ENCODE peak calls at places on chromosomes 4 and X, in six cellular contexts. C is HCT116, U is Karpas-422, D is MM.1S, E is GM23248, P is SK-N-SH. J is an unnamed sample. For H3K27me3, H3K4me1 and H3K9me2, the result is how much of the 10 kb centered on the place peaks cover.

GRCh38 chrX:152735860-152736511 is 2.4 kb downstream of the MAGEA12 start:
- DNase-seq in C (no peak), U (no peak), D (peak), E (no peak), P (no peak), J (no peak)

GRCh38 chr4:10587697-10588096 is 96.9 kb downstream of the CLNK start:
- DNase-seq in C (no peak), U (no peak), D (no peak), E (no peak), P (no peak), J (no peak)

GRCh38 chrX:12956704-12957541 is 18.0 kb upstream of the TMSB4X start:
- DNase-seq in C (peak), U (peak), D (peak), E (peak), P (peak), J (peak)

GRCh38 chrX:80807606-80808159 is 2.0 kb downstream of the BRWD3 start:
- DNase-seq in C (no peak), U (no peak), D (peak), E (peak), P (peak), J (no peak)

GRCh38 chr4:138919094-138919936 is 96.3 kb upstream of the NOCT start:
- DNase-seq in C (peak), U (peak), D (peak), E (peak), P (peak), J (peak)

GRCh38 chrX:120462370-120462769 is 6.7 kb downstream of the LAMP2 start:
- DNase-seq in C (no peak), U (peak), D (no peak), E (no peak), P (no peak), J (no peak)

GRCh38 chrX:14718403-14718802 is 154.5 kb downstream of the FANCB start:
- DNase-seq in C (no peak), U (no peak), D (no peak), E (peak), P (no peak), J (no peak)

GRCh38 chrX:115183980-115184379 is 5.2 kb upstream of the RBMXL3 start:
- DNase-seq in C (no peak), U (no peak), D (no peak), E (peak), P (no peak), J (no peak)

GRCh38 chr4:141686929-141687328 is 50.5 kb downstream of the IL15 start:
- DNase-seq in C (peak), U (no peak), D (no peak), E (no peak), P (no peak), J (no peak)

GRCh38 chr4:139918591-139918990 is 235.4 kb downstream of the MAML3 start:
- DNase-seq in C (no peak), U (no peak), D (no peak), E (no peak), P (no peak), J (no peak)

GRCh38 chr4:55297346-55297745 is 48.7 kb upstream of the SRD5A3 start:
- DNase-seq in C (no peak), U (no peak), D (no peak), E (no peak), P (no peak), J (peak)

GRCh38 chrX:136176399-136176825 is 29.1 kb downstream of the FHL1 start:
- DNase-seq in C (no peak), U (no peak), D (no peak), E (peak), P (no peak), J (peak)

GRCh38 chr4:185966549-185966948 is 102.4 kb upstream of the TLR3 start:
- DNase-seq in C (no peak), U (no peak), D (no peak), E (no peak), P (no peak), J (no peak)

GRCh38 chr4:54099287-54099958 is 540 bp upstream of the GSX2 start:
- DNase-seq in C (no peak), U (peak), D (no peak), E (no peak), P (no peak), J (no peak)

GRCh38 chr4:2141762-2142520 is 82.8 kb downstream of the NAT8L start:
- DNase-seq in C (no peak), U (no peak), D (no peak), E (no peak), P (no peak), J (no peak)

GRCh38 chr4:106258145-106259045 is 57.6 kb downstream of the TBCK start:
- DNase-seq in C (no peak), U (no peak), D (no peak), E (peak), P (no peak), J (no peak)

GRCh38 chrX:46722742-46723568 is 36.0 kb downstream of the SLC9A7 start:
- DNase-seq in C (no peak), U (no peak), D (no peak), E (peak), P (no peak), J (no peak)

GRCh38 chrX:107226766-107227165 is 20.4 kb downstream of the DNAAF6 start:
- DNase-seq in C (no peak), U (no peak), D (no peak), E (no peak), P (peak), J (no peak)

GRCh38 chrX:80306007-80306406 is 114.2 kb upstream of the TENT5D start:
- DNase-seq in C (no peak), U (no peak), D (no peak), E (no peak), P (no peak), J (no peak)

GRCh38 chr4:75723117-75723801 is 1.1 kb upstream of the USO1 start:
- DNase-seq in C (no peak), U (no peak), D (no peak), E (peak), P (peak), J (peak)

GRCh38 chrX:72122621-72123275 is 9.0 kb downstream of the RTL5 start:
- DNase-seq in C (no peak), U (no peak), D (no peak), E (no peak), P (no peak), J (no peak)

GRCh38 chr4:95761441-95761840 is 78.5 kb upstream of the PDHA2 start:
- DNase-seq in C (peak), U (no peak), D (no peak), E (no peak), P (no peak), J (peak)

GRCh38 chrX:2710041-2710471 is 19.0 kb downstream of the CD99 start:
- DNase-seq in C (peak), U (no peak), D (no peak), E (peak), P (no peak), J (peak)

GRCh38 chr4:129111919-129112318 is 16.0 kb downstream of the C4orf33 start:
- DNase-seq in C (no peak), U (no peak), D (no peak), E (no peak), P (no peak), J (no peak)

GRCh38 chrX:154534526-154535322 is 11.9 kb downstream of the G6PD start:
- DNase-seq in C (peak), U (peak), D (peak), E (peak), P (peak), J (peak)

GRCh38 chrX:129099206-129099605 is 424.1 kb downstream of the SMARCA1 start:
- DNase-seq in C (no peak), U (no peak), D (no peak), E (no peak), P (no peak), J (no peak)

GRCh38 chr4:168028568-168028967 is 63.8 kb upstream of the ANXA10 start:
- DNase-seq in C (peak), U (no peak), D (no peak), E (peak), P (peak), J (peak)

GRCh38 chr4:37909690-37910486 is 19.0 kb downstream of the TBC1D1 start:
- DNase-seq in C (no peak), U (no peak), D (no peak), E (no peak), P (no peak), J (no peak)

GRCh38 chr4:87035881-87036509 is 101.2 kb downstream of the AFF1 start:
- DNase-seq in C (no peak), U (no peak), D (no peak), E (no peak), P (no peak), J (no peak)
- H3K27me3 ChIP-seq in C (under half), U (under half), D (under half), E (under half), P (under half), J (under half)

DNA sequence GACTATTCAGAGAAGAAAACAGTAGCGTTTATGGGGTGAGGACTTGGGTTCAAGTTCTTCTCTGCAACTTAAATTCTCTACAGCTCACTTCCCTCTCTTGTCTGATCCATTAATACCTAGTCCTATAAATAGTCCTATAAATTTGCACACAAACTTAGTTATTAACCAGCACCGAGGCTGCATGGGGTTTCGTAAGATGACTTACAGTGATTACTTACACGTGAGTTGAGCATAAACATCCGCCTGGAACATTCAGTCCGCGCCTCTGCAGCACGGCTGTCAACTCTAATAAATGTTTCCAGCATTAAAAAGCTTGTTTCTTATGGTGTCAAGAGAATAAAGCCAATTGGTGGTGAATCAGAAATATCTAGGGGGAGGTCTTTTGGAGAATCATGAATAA is 103.0 kb upstream of the ENPP6 start:
- DNase-seq in C (no peak), U (peak), D (no peak), E (no peak), P (no peak), J (no peak)
- H3K4me1 ChIP-seq in C (under half), U (under half), D (under half), E (under half), P (under half), J (under half)

DNA sequence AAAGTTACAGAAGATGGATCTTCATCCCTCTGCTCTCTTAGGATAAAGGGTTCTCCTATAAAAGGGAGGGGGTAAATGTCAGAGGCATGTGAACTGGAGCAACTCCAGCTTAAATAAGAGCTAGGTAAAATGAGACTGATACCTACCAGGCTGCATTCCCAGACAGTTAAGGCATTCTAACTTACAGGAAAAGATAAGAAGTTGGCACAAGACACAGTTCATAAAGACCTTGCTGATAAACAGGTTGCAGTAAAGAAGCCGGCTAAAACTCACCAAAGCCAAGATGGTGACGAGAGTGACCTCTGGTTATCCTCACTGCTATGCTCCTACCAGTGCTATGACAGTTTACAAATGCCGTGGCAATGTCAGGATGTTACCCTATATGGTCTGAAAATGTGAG is 13.0 kb upstream of the SULT1B1 start:
- DNase-seq in C (no peak), U (no peak), D (no peak), E (no peak), P (no peak), J (peak)
- H3K9me2 ChIP-seq in C (under half), U (under half), D (under half), E (under half), P (under half), J (under half)

GRCh38 chr4:24795666-24796381 is 451 bp downstream of the SOD3 start:
- DNase-seq in C (no peak), U (no peak), D (no peak), E (no peak), P (no peak), J (no peak)

GRCh38 chr4:24794916-24795665 is at the start of gene SOD3:
- DNase-seq in C (no peak), U (no peak), D (no peak), E (peak), P (no peak), J (peak)

GRCh38 chr4:24798036-24798610 is 2.8 kb downstream of the SOD3 start:
- DNase-seq in C (no peak), U (no peak), D (no peak), E (no peak), P (no peak), J (no peak)

GRCh38 chr4:24794111-24794860 is 1.1 kb upstream of the SOD3 start:
- DNase-seq in C (no peak), U (no peak), D (no peak), E (peak), P (no peak), J (no peak)

GRCh38 chr4:24796632-24797031 is 1.3 kb downstream of the SOD3 start:
- DNase-seq in C (no peak), U (no peak), D (no peak), E (no peak), P (no peak), J (no peak)
- H3K27me3 ChIP-seq in C (under half), U (under half), D (under half), E (under half), P (under half), J (under half)

GRCh38 chr4:118278473-118279274 is 74.1 kb downstream of the PRSS12 start:
- DNase-seq in C (peak), U (peak), D (peak), E (peak), P (peak), J (peak)
- H3K4me1 ChIP-seq in C (under half), U (under half), D (under half), E (under half), P (under half), J (under half)

GRCh38 chr4:174607792-174608191 is 85.5 kb upstream of the HPGD start:
- DNase-seq in C (no peak), U (no peak), D (no peak), E (no peak), P (no peak), J (no peak)

GRCh38 chr4:174613979-174614378 is 91.7 kb upstream of the HPGD start:
- DNase-seq in C (no peak), U (no peak), D (no peak), E (no peak), P (no peak), J (no peak)

DNA sequence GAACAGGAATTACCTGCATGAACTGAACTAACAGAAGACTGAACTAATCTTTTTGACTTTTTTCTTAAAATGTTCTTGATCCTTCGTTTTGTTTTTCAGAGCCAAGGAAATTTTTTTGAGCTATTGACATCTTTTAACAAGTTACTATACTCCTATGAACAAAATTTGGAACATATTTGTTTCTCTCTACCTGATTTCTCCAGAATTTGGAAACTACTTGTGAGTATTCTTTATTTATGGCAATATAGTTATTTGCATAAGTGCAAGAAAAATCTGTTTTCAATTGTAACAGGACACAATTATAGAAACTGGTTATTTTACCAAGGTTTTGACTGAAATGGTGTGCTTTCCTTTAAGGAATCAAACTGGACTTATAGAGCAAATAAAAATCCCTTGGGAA is 89.5 kb upstream of the HPGD start:
- DNase-seq in C (no peak), U (no peak), D (no peak), E (no peak), P (no peak), J (no peak)
- H3K9me2 ChIP-seq in C (under half), U (under half), D (under half), E (under half), P (under half), J (under half)

GRCh38 chr4:77430847-77431246 is 174.8 kb upstream of the CXCL13 start:
- DNase-seq in C (no peak), U (no peak), D (no peak), E (no peak), P (no peak), J (no peak)
- H3K27me3 ChIP-seq in C (under half), U (under half), D (under half), E (under half), P (under half), J (under half)

GRCh38 chr4:3410401-3411135 is 31.2 kb upstream of the HGFAC start:
- DNase-seq in C (no peak), U (no peak), D (no peak), E (no peak), P (no peak), J (no peak)
- H3K4me1 ChIP-seq in C (under half), U (under half), D (under half), E (under half), P (under half), J (under half)